ENCODE peak calls at places on chromosomes 11 and 22, in nine cellular contexts. One of them, this sample, is unnamed.

GRCh38 chr11:42521994-42522393 is 789.8 kb upstream of the API5 start:
- DNase-seq in HuH-7.5: no peak
- DNase-seq in activated CD8-positive, alpha-beta memory T cell treated with anti-CD3 and anti-CD28 coated beads, Interleukin-2, amount 50 U/mL, for 48 hours: no peak
- DNase-seq in activated effector memory CD4-positive, alpha-beta T cell treated with Interleukin-2 at 50 U/mL for 16 hours: no peak
- DNase-seq in stimulated activated CD4-positive, alpha-beta T cell treated with anti-CD3 and anti-CD28 coated beads, Interleukin-1b, Interleukin-23, amount 100 ng/mL, for 1 hour: no peak
- DNase-seq in mucosa of gallbladder: no peak
- DNase-seq in NCI-H1417: no peak
- DNase-seq in T follicular helper cell: no peak
- DNase-seq in astrocyte of the spinal cord: peak; percentile 0
- DNase-seq in this sample: no peak

GRCh38 chr11:92978226-92979111 is 9.0 kb downstream of the MTNR1B start:
- DNase-seq in HuH-7.5: no peak
- DNase-seq in activated CD8-positive, alpha-beta memory T cell treated with anti-CD3 and anti-CD28 coated beads, Interleukin-2, amount 50 U/mL, for 48 hours: no peak
- DNase-seq in activated effector memory CD4-positive, alpha-beta T cell treated with Interleukin-2 at 50 U/mL for 16 hours: no peak
- DNase-seq in stimulated activated CD4-positive, alpha-beta T cell treated with anti-CD3 and anti-CD28 coated beads, Interleukin-1b, Interleukin-23, amount 100 ng/mL, for 1 hour: no peak
- DNase-seq in mucosa of gallbladder: no peak
- DNase-seq in NCI-H1417: peak; percentile 56
- DNase-seq in T follicular helper cell: no peak
- DNase-seq in astrocyte of the spinal cord: peak; percentile 59
- DNase-seq in this sample: no peak

GRCh38 chr11:45779602-45780001 is 25.3 kb upstream of the SLC35C1 start:
- DNase-seq in HuH-7.5: no peak
- DNase-seq in activated CD8-positive, alpha-beta memory T cell treated with anti-CD3 and anti-CD28 coated beads, Interleukin-2, amount 50 U/mL, for 48 hours: no peak
- DNase-seq in activated effector memory CD4-positive, alpha-beta T cell treated with Interleukin-2 at 50 U/mL for 16 hours: no peak
- DNase-seq in stimulated activated CD4-positive, alpha-beta T cell treated with anti-CD3 and anti-CD28 coated beads, Interleukin-1b, Interleukin-23, amount 100 ng/mL, for 1 hour: no peak
- DNase-seq in mucosa of gallbladder: no peak
- DNase-seq in NCI-H1417: no peak
- DNase-seq in T follicular helper cell: no peak
- DNase-seq in astrocyte of the spinal cord: no peak
- DNase-seq in this sample: no peak

GRCh38 chr22:37394341-37394740 is 32.9 kb downstream of the ELFN2 start:
- DNase-seq in HuH-7.5: no peak
- DNase-seq in activated CD8-positive, alpha-beta memory T cell treated with anti-CD3 and anti-CD28 coated beads, Interleukin-2, amount 50 U/mL, for 48 hours: no peak
- DNase-seq in activated effector memory CD4-positive, alpha-beta T cell treated with Interleukin-2 at 50 U/mL for 16 hours: no peak
- DNase-seq in stimulated activated CD4-positive, alpha-beta T cell treated with anti-CD3 and anti-CD28 coated beads, Interleukin-1b, Interleukin-23, amount 100 ng/mL, for 1 hour: no peak
- DNase-seq in mucosa of gallbladder: no peak
- DNase-seq in NCI-H1417: no peak
- DNase-seq in T follicular helper cell: no peak
- DNase-seq in astrocyte of the spinal cord: no peak
- DNase-seq in this sample: no peak

GRCh38 chr11:75286826-75287465 is 46.4 kb downstream of the TPBGL start:
- DNase-seq in HuH-7.5: no peak
- DNase-seq in activated CD8-positive, alpha-beta memory T cell treated with anti-CD3 and anti-CD28 coated beads, Interleukin-2, amount 50 U/mL, for 48 hours: no peak
- DNase-seq in activated effector memory CD4-positive, alpha-beta T cell treated with Interleukin-2 at 50 U/mL for 16 hours: no peak
- DNase-seq in stimulated activated CD4-positive, alpha-beta T cell treated with anti-CD3 and anti-CD28 coated beads, Interleukin-1b, Interleukin-23, amount 100 ng/mL, for 1 hour: no peak
- DNase-seq in mucosa of gallbladder: no peak
- DNase-seq in NCI-H1417: no peak
- DNase-seq in T follicular helper cell: no peak
- DNase-seq in astrocyte of the spinal cord: no peak
- DNase-seq in this sample: no peak

GRCh38 chr11:68546555-68546954 is 86.0 kb downstream of the PPP6R3 start:
- DNase-seq in HuH-7.5: no peak
- DNase-seq in activated CD8-positive, alpha-beta memory T cell treated with anti-CD3 and anti-CD28 coated beads, Interleukin-2, amount 50 U/mL, for 48 hours: no peak
- DNase-seq in activated effector memory CD4-positive, alpha-beta T cell treated with Interleukin-2 at 50 U/mL for 16 hours: no peak
- DNase-seq in stimulated activated CD4-positive, alpha-beta T cell treated with anti-CD3 and anti-CD28 coated beads, Interleukin-1b, Interleukin-23, amount 100 ng/mL, for 1 hour: no peak
- DNase-seq in mucosa of gallbladder: no peak
- DNase-seq in NCI-H1417: no peak
- DNase-seq in T follicular helper cell: no peak
- DNase-seq in astrocyte of the spinal cord: no peak
- DNase-seq in this sample: no peak

GRCh38 chr22:24706050-24706449 is 68.5 kb downstream of the PIWIL3 start:
- DNase-seq in HuH-7.5: peak; percentile 42
- DNase-seq in activated CD8-positive, alpha-beta memory T cell treated with anti-CD3 and anti-CD28 coated beads, Interleukin-2, amount 50 U/mL, for 48 hours: no peak
- DNase-seq in activated effector memory CD4-positive, alpha-beta T cell treated with Interleukin-2 at 50 U/mL for 16 hours: no peak
- DNase-seq in stimulated activated CD4-positive, alpha-beta T cell treated with anti-CD3 and anti-CD28 coated beads, Interleukin-1b, Interleukin-23, amount 100 ng/mL, for 1 hour: no peak
- DNase-seq in mucosa of gallbladder: no peak
- DNase-seq in NCI-H1417: no peak
- DNase-seq in T follicular helper cell: no peak
- DNase-seq in astrocyte of the spinal cord: no peak
- DNase-seq in this sample: peak; percentile 46

GRCh38 chr22:39183991-39184585 is 31.6 kb upstream of the CBX7 start:
- DNase-seq in HuH-7.5: no peak
- DNase-seq in activated CD8-positive, alpha-beta memory T cell treated with anti-CD3 and anti-CD28 coated beads, Interleukin-2, amount 50 U/mL, for 48 hours: no peak
- DNase-seq in activated effector memory CD4-positive, alpha-beta T cell treated with Interleukin-2 at 50 U/mL for 16 hours: no peak
- DNase-seq in stimulated activated CD4-positive, alpha-beta T cell treated with anti-CD3 and anti-CD28 coated beads, Interleukin-1b, Interleukin-23, amount 100 ng/mL, for 1 hour: no peak
- DNase-seq in mucosa of gallbladder: no peak
- DNase-seq in NCI-H1417: no peak
- DNase-seq in T follicular helper cell: no peak
- DNase-seq in astrocyte of the spinal cord: no peak
- DNase-seq in this sample: no peak

This sample was measured in erythroblast.